ENCODE peak calls at places on chromosomes 16 and 17, in four cellular contexts. One of them, this sample, is unnamed.

GRCh38 chr17:12597895-12598294 is 67.8 kb upstream of the MYOCD start:
- DNase-seq in myocyte: no peak
- DNase-seq in GM23248: no peak
- DNase-seq in Peyer's patch: no peak
- DNase-seq in this sample: no peak

GRCh38 chr16:84810518-84811273 is 9.1 kb upstream of the CRISPLD2 start:
- DNase-seq in GM23248: peak; percentile 81
- DNase-seq in myocyte: no peak
- DNase-seq in Peyer's patch: no peak
- DNase-seq in this sample: no peak

GRCh38 chr16:68590201-68590994 is 51.3 kb downstream of the ZFP90 start:
- DNase-seq in Peyer's patch: peak; percentile 28
- DNase-seq in myocyte: peak; percentile 37
- DNase-seq in GM23248: peak; percentile 82
- DNase-seq in this sample: peak; percentile 44

GRCh38 chr17:68310141-68310540 is 18.8 kb downstream of the ARSG start:
- DNase-seq in Peyer's patch: no peak
- DNase-seq in GM23248: peak; percentile 41
- DNase-seq in myocyte: no peak
- DNase-seq in this sample: no peak

GRCh38 chr17:67862614-67863217 is 37.4 kb downstream of the BPTF start:
- DNase-seq in Peyer's patch: no peak
- DNase-seq in GM23248: peak; percentile 11
- DNase-seq in myocyte: no peak
- DNase-seq in this sample: no peak

GRCh38 chr16:12455287-12455798 is 348.3 kb downstream of the CPPED1 start:
- DNase-seq in Peyer's patch: peak; percentile 30
- DNase-seq in GM23248: peak; percentile 77
- DNase-seq in myocyte: peak; percentile 65
- DNase-seq in this sample: peak; percentile 66

GRCh38 chr16:29307598-29308507 is 98.7 kb downstream of the NPIPB11 start:
- DNase-seq in Peyer's patch: no peak
- DNase-seq in myocyte: no peak
- DNase-seq in GM23248: no peak
- DNase-seq in this sample: no peak

GRCh38 chr17:79272666-79273219 is 198.1 kb downstream of the ENGASE start:
- DNase-seq in GM23248: peak; percentile 57
- DNase-seq in myocyte: no peak
- DNase-seq in Peyer's patch: no peak
- DNase-seq in this sample: no peak

GRCh38 chr17:77281904-77282367 is 141.2 kb downstream of the SEC14L1 start:
- DNase-seq in GM23248: no peak
- DNase-seq in Peyer's patch: no peak
- DNase-seq in myocyte: no peak
- DNase-seq in this sample: no peak

GRCh38 chr17:77109159-77110005 is 31.4 kb upstream of the SEC14L1 start:
- DNase-seq in GM23248: no peak
- DNase-seq in myocyte: no peak
- DNase-seq in Peyer's patch: no peak
- DNase-seq in this sample: no peak

GRCh38 chr16:24844101-24845030 is 1.4 kb upstream of the SLC5A11 start:
- DNase-seq in Peyer's patch: no peak
- DNase-seq in myocyte: no peak
- DNase-seq in GM23248: no peak
- DNase-seq in this sample: no peak

GRCh38 chr16:69861276-69862030 is 89.7 kb upstream of the CLEC18A start:
- DNase-seq in myocyte: peak; percentile 95
- DNase-seq in Peyer's patch: no peak
- DNase-seq in GM23248: peak; percentile 68
- DNase-seq in this sample: no peak

GRCh38 chr16:27257271-27257670 is 11.3 kb downstream of the NSMCE1 start:
- DNase-seq in myocyte: no peak
- DNase-seq in GM23248: no peak
- DNase-seq in Peyer's patch: no peak
- DNase-seq in this sample: no peak

GRCh38 chr16:51540259-51540658 is 389.2 kb upstream of the SALL1 start:
- DNase-seq in myocyte: no peak
- DNase-seq in Peyer's patch: no peak
- DNase-seq in GM23248: peak; percentile 74
- DNase-seq in this sample: no peak

GRCh38 chr16:74035816-74036215 is 260.8 kb upstream of the PSMD7 start:
- DNase-seq in myocyte: no peak
- DNase-seq in GM23248: peak; percentile 30
- DNase-seq in Peyer's patch: no peak
- DNase-seq in this sample: peak; percentile 25

GRCh38 chr17:47733414-47734288 is 615 bp downstream of the TBX21 start:
- DNase-seq in Peyer's patch: no peak
- DNase-seq in GM23248: peak; percentile 21
- DNase-seq in myocyte: no peak
- DNase-seq in this sample: peak; percentile 16

GRCh38 chr16:21159281-21159951 is 942 bp downstream of the LDAF1 start:
- DNase-seq in GM23248: peak; percentile 55
- DNase-seq in Peyer's patch: peak; percentile 29
- DNase-seq in myocyte: no peak
- DNase-seq in this sample: no peak

GRCh38 chr17:49120166-49120565 is 12.4 kb upstream of the B4GALNT2 start:
- DNase-seq in Peyer's patch: no peak
- DNase-seq in myocyte: no peak
- DNase-seq in GM23248: no peak
- DNase-seq in this sample: no peak

GRCh38 chr17:17289701-17290100 is 8.7 kb upstream of the COPS3 start:
- DNase-seq in GM23248: no peak
- DNase-seq in myocyte: no peak
- DNase-seq in Peyer's patch: no peak
- DNase-seq in this sample: no peak

GRCh38 chr16:22969567-22969966 is 155.6 kb downstream of the HS3ST2 start:
- DNase-seq in Peyer's patch: no peak
- DNase-seq in GM23248: no peak
- DNase-seq in myocyte: peak; percentile 27
- DNase-seq in this sample: no peak

GRCh38 chr17:7295230-7296180 is 1.1 kb upstream of the YBX2 start:
- DNase-seq in Peyer's patch: no peak
- DNase-seq in myocyte: no peak
- DNase-seq in GM23248: no peak
- DNase-seq in this sample: no peak

GRCh38 chr17:19447085-19447583 is 36.1 kb downstream of the RNF112 start:
- DNase-seq in myocyte: peak; percentile 86
- DNase-seq in Peyer's patch: peak; percentile 65
- DNase-seq in GM23248: peak; percentile 77
- DNase-seq in this sample: peak; percentile 80

GRCh38 chr17:80561541-80562114 is 17.0 kb downstream of the RPTOR start:
- DNase-seq in GM23248: no peak
- DNase-seq in Peyer's patch: no peak
- DNase-seq in myocyte: peak; percentile 36
- DNase-seq in this sample: no peak

GRCh38 chr17:73713136-73713535 is 68.9 kb upstream of the SDK2 start:
- DNase-seq in GM23248: no peak
- DNase-seq in myocyte: no peak
- DNase-seq in Peyer's patch: no peak
- DNase-seq in this sample: no peak

GRCh38 chr16:9627427-9627826 is 536.0 kb downstream of the HAPSTR1 start:
- DNase-seq in myocyte: no peak
- DNase-seq in Peyer's patch: no peak
- DNase-seq in GM23248: no peak
- DNase-seq in this sample: no peak

GRCh38 chr16:19366384-19366783 is 51.3 kb upstream of the TMC5 start:
- DNase-seq in GM23248: no peak
- DNase-seq in myocyte: no peak
- DNase-seq in Peyer's patch: no peak
- DNase-seq in this sample: no peak

GRCh38 chr16:87828071-87828971 is 41.0 kb downstream of the SLC7A5 start:
- DNase-seq in GM23248: no peak
- DNase-seq in Peyer's patch: no peak
- DNase-seq in myocyte: no peak
- DNase-seq in this sample: no peak

GRCh38 chr17:44990994-44991393 is 22.9 kb upstream of the C1QL1 start:
- DNase-seq in myocyte: no peak
- DNase-seq in GM23248: no peak
- DNase-seq in Peyer's patch: no peak
- DNase-seq in this sample: no peak

GRCh38 chr16:14015017-14015416 is 56.1 kb upstream of the MRTFB start:
- DNase-seq in GM23248: no peak
- DNase-seq in Peyer's patch: no peak
- DNase-seq in myocyte: no peak
- DNase-seq in this sample: no peak

GRCh38 chr16:424623-425081 is 797 bp upstream of the RAB11FIP3 start:
- DNase-seq in Peyer's patch: no peak
- DNase-seq in myocyte: no peak
- DNase-seq in GM23248: peak; percentile 63
- DNase-seq in this sample: no peak

GRCh38 chr17:36890398-36891190 is 46.7 kb upstream of the LHX1 start:
- DNase-seq in GM23248: no peak
- DNase-seq in Peyer's patch: no peak
- DNase-seq in myocyte: no peak
- DNase-seq in this sample: no peak

GRCh38 chr17:32912218-32912897 is 15.6 kb upstream of the TMEM98 start:
- DNase-seq in Peyer's patch: peak; percentile 21
- DNase-seq in myocyte: peak; percentile 64
- DNase-seq in GM23248: peak; percentile 93
- DNase-seq in this sample: no peak

GRCh38 chr16:7615565-7615964 is 282.9 kb downstream of the RBFOX1 start:
- DNase-seq in myocyte: no peak
- DNase-seq in GM23248: no peak
- DNase-seq in Peyer's patch: no peak
- DNase-seq in this sample: no peak

GRCh38 chr17:9247401-9247938 is 226.2 kb downstream of the NTN1 start:
- DNase-seq in GM23248: no peak
- DNase-seq in Peyer's patch: no peak
- DNase-seq in myocyte: no peak
- DNase-seq in this sample: no peak

GRCh38 chr17:32596666-32597065 is 109.9 kb downstream of the CDK5R1 start:
- DNase-seq in GM23248: peak; percentile 5
- DNase-seq in myocyte: peak; percentile 91
- DNase-seq in Peyer's patch: no peak
- DNase-seq in this sample: peak; percentile 38

GRCh38 chr17:8151120-8151640 is 1.0 kb downstream of the PER1 start:
- DNase-seq in GM23248: peak; percentile 93
- DNase-seq in myocyte: peak; percentile 93
- DNase-seq in Peyer's patch: peak; percentile 88
- DNase-seq in this sample: peak; percentile 86

GRCh38 chr16:55476625-55477533 is 2.1 kb upstream of the MMP2 start:
- DNase-seq in myocyte: peak; percentile 84
- DNase-seq in GM23248: peak; percentile 45
- DNase-seq in Peyer's patch: no peak
- DNase-seq in this sample: no peak

GRCh38 chr17:17575360-17576251 is 15.9 kb downstream of the PEMT start:
- DNase-seq in Peyer's patch: no peak
- DNase-seq in myocyte: no peak
- DNase-seq in GM23248: peak; percentile 12
- DNase-seq in this sample: no peak